ENCODE peak calls at places on chromosomes 3 and 15, in ten cellular contexts. One of them, this sample, is unnamed. For H3K4me1, the result is how much of the 10 kb centered on the place peaks cover.

GRCh38 chr3:107222927-107223326 is 154.3 kb upstream of the CCDC54 start:
- DNase-seq in CD8-positive, alpha-beta memory T cell: no peak
- DNase-seq in prostate gland: no peak
- DNase-seq in lower lobe of right lung: no peak
- DNase-seq in GM12878: no peak
- DNase-seq in foreskin keratinocyte: no peak
- DNase-seq in A549: no peak
- DNase-seq in upper lobe of right lung: no peak
- DNase-seq in sigmoid colon: no peak
- DNase-seq in CD8-positive, alpha-beta T cell: no peak
- DNase-seq in this sample: no peak

GRCh38 chr3:98460220-98460619 is 2.8 kb upstream of the OR5K1 start:
- DNase-seq in CD8-positive, alpha-beta memory T cell: no peak
- DNase-seq in prostate gland: no peak
- DNase-seq in foreskin keratinocyte: no peak
- DNase-seq in upper lobe of right lung: no peak
- DNase-seq in lower lobe of right lung: no peak
- DNase-seq in CD8-positive, alpha-beta T cell: no peak
- DNase-seq in sigmoid colon: no peak
- DNase-seq in A549: no peak
- DNase-seq in GM12878: no peak
- DNase-seq in this sample: no peak

GRCh38 chr15:57320543-57321220 is 55.6 kb upstream of the CGNL1 start:
- DNase-seq in foreskin keratinocyte: no peak
- DNase-seq in upper lobe of right lung: no peak
- DNase-seq in prostate gland: no peak
- DNase-seq in GM12878: no peak
- DNase-seq in CD8-positive, alpha-beta T cell: no peak
- DNase-seq in CD8-positive, alpha-beta memory T cell: no peak
- DNase-seq in lower lobe of right lung: no peak
- DNase-seq in sigmoid colon: no peak
- DNase-seq in A549: peak
- DNase-seq in this sample: peak

GRCh38 chr15:40918146-40918798 is 10.9 kb upstream of the DLL4 start:
- DNase-seq in upper lobe of right lung: no peak
- DNase-seq in lower lobe of right lung: no peak
- DNase-seq in sigmoid colon: no peak
- DNase-seq in A549: no peak
- DNase-seq in CD8-positive, alpha-beta T cell: no peak
- DNase-seq in CD8-positive, alpha-beta memory T cell: no peak
- DNase-seq in foreskin keratinocyte: no peak
- DNase-seq in GM12878: no peak
- DNase-seq in prostate gland: no peak
- DNase-seq in this sample: no peak

GRCh38 chr3:36372534-36372935 is 7.8 kb upstream of the STAC start:
- DNase-seq in CD8-positive, alpha-beta memory T cell: no peak
- DNase-seq in lower lobe of right lung: no peak
- DNase-seq in A549: no peak
- DNase-seq in foreskin keratinocyte: peak
- DNase-seq in prostate gland: no peak
- DNase-seq in upper lobe of right lung: no peak
- DNase-seq in CD8-positive, alpha-beta T cell: no peak
- DNase-seq in sigmoid colon: no peak
- DNase-seq in GM12878: no peak
- DNase-seq in this sample: no peak

GRCh38 chr3:182309120-182309519 is 484.2 kb upstream of the ATP11B start:
- DNase-seq in upper lobe of right lung: no peak
- DNase-seq in sigmoid colon: no peak
- DNase-seq in prostate gland: no peak
- DNase-seq in lower lobe of right lung: no peak
- DNase-seq in CD8-positive, alpha-beta T cell: no peak
- DNase-seq in foreskin keratinocyte: no peak
- DNase-seq in CD8-positive, alpha-beta memory T cell: no peak
- DNase-seq in GM12878: no peak
- DNase-seq in A549: no peak
- DNase-seq in this sample: no peak

GRCh38 chr3:45537960-45538640 is 56.5 kb upstream of the LIMD1 start:
- DNase-seq in prostate gland: peak
- DNase-seq in foreskin keratinocyte: no peak
- DNase-seq in lower lobe of right lung: no peak
- DNase-seq in sigmoid colon: peak
- DNase-seq in GM12878: no peak
- DNase-seq in CD8-positive, alpha-beta memory T cell: no peak
- DNase-seq in CD8-positive, alpha-beta T cell: no peak
- DNase-seq in upper lobe of right lung: no peak
- DNase-seq in A549: no peak
- DNase-seq in this sample: no peak

GRCh38 chr3:55704521-55704920 is 217.4 kb upstream of the WNT5A start:
- DNase-seq in GM12878: no peak
- DNase-seq in foreskin keratinocyte: peak
- DNase-seq in prostate gland: no peak
- DNase-seq in sigmoid colon: no peak
- DNase-seq in CD8-positive, alpha-beta memory T cell: no peak
- DNase-seq in lower lobe of right lung: no peak
- DNase-seq in upper lobe of right lung: no peak
- DNase-seq in CD8-positive, alpha-beta T cell: no peak
- DNase-seq in A549: no peak
- DNase-seq in this sample: no peak

GRCh38 chr3:11509175-11510000 is 134.3 kb downstream of the VGLL4 start:
- DNase-seq in GM12878: no peak
- DNase-seq in CD8-positive, alpha-beta T cell: no peak
- DNase-seq in sigmoid colon: peak
- DNase-seq in lower lobe of right lung: peak
- DNase-seq in foreskin keratinocyte: no peak
- DNase-seq in A549: peak
- DNase-seq in prostate gland: peak
- DNase-seq in CD8-positive, alpha-beta memory T cell: no peak
- DNase-seq in upper lobe of right lung: peak
- DNase-seq in this sample: peak

GRCh38 chr3:129183569-129184395 is at the start of gene CNBP:
- DNase-seq in sigmoid colon: peak
- DNase-seq in lower lobe of right lung: peak
- DNase-seq in prostate gland: peak
- DNase-seq in upper lobe of right lung: peak
- DNase-seq in foreskin keratinocyte: peak
- DNase-seq in GM12878: peak
- DNase-seq in CD8-positive, alpha-beta T cell: peak
- DNase-seq in CD8-positive, alpha-beta memory T cell: peak
- DNase-seq in A549: peak
- DNase-seq in this sample: peak

GRCh38 chr15:58770519-58770856 is 614 bp upstream of the MINDY2 start:
- DNase-seq in lower lobe of right lung: no peak
- DNase-seq in sigmoid colon: no peak
- DNase-seq in CD8-positive, alpha-beta T cell: no peak
- DNase-seq in GM12878: no peak
- DNase-seq in prostate gland: no peak
- DNase-seq in upper lobe of right lung: no peak
- DNase-seq in CD8-positive, alpha-beta memory T cell: no peak
- DNase-seq in A549: no peak
- DNase-seq in foreskin keratinocyte: no peak
- DNase-seq in this sample: no peak

GRCh38 chr15:25242957-25243799 is 195.6 kb downstream of the UBE3A start:
- DNase-seq in lower lobe of right lung: peak
- DNase-seq in CD8-positive, alpha-beta T cell: no peak
- DNase-seq in CD8-positive, alpha-beta memory T cell: no peak
- DNase-seq in prostate gland: no peak
- DNase-seq in sigmoid colon: peak
- DNase-seq in A549: no peak
- DNase-seq in upper lobe of right lung: peak
- DNase-seq in foreskin keratinocyte: no peak
- DNase-seq in GM12878: no peak
- DNase-seq in this sample: peak

GRCh38 chr3:178325330-178325729 is 210.9 kb upstream of the KCNMB2 start:
- DNase-seq in foreskin keratinocyte: peak
- DNase-seq in CD8-positive, alpha-beta T cell: no peak
- DNase-seq in A549: peak
- DNase-seq in GM12878: no peak
- DNase-seq in upper lobe of right lung: no peak
- DNase-seq in CD8-positive, alpha-beta memory T cell: no peak
- DNase-seq in lower lobe of right lung: no peak
- DNase-seq in sigmoid colon: no peak
- DNase-seq in prostate gland: no peak
- DNase-seq in this sample: no peak

GRCh38 chr3:129723558-129724324 is 117.3 kb upstream of the PLXND1 start:
- DNase-seq in CD8-positive, alpha-beta T cell: no peak
- DNase-seq in A549: peak
- DNase-seq in CD8-positive, alpha-beta memory T cell: no peak
- DNase-seq in foreskin keratinocyte: peak
- DNase-seq in sigmoid colon: peak
- DNase-seq in prostate gland: peak
- DNase-seq in upper lobe of right lung: no peak
- DNase-seq in GM12878: no peak
- DNase-seq in lower lobe of right lung: no peak
- DNase-seq in this sample: no peak

GRCh38 chr3:16182183-16182582 is 7.7 kb downstream of the GALNT15 start:
- DNase-seq in sigmoid colon: no peak
- DNase-seq in GM12878: no peak
- DNase-seq in foreskin keratinocyte: peak
- DNase-seq in CD8-positive, alpha-beta memory T cell: no peak
- DNase-seq in upper lobe of right lung: no peak
- DNase-seq in A549: no peak
- DNase-seq in lower lobe of right lung: no peak
- DNase-seq in prostate gland: no peak
- DNase-seq in CD8-positive, alpha-beta T cell: no peak
- DNase-seq in this sample: no peak

GRCh38 chr15:41581110-41581509 is 22.1 kb downstream of the TYRO3 start:
- DNase-seq in lower lobe of right lung: no peak
- DNase-seq in foreskin keratinocyte: peak
- DNase-seq in sigmoid colon: no peak
- DNase-seq in CD8-positive, alpha-beta T cell: no peak
- DNase-seq in A549: peak
- DNase-seq in GM12878: no peak
- DNase-seq in CD8-positive, alpha-beta memory T cell: no peak
- DNase-seq in upper lobe of right lung: no peak
- DNase-seq in prostate gland: no peak
- DNase-seq in this sample: no peak

GRCh38 chr15:101324513-101325177 is 29.6 kb upstream of the SNRPA1 start:
- DNase-seq in CD8-positive, alpha-beta T cell: no peak
- DNase-seq in GM12878: no peak
- DNase-seq in lower lobe of right lung: no peak
- DNase-seq in A549: peak
- DNase-seq in foreskin keratinocyte: no peak
- DNase-seq in upper lobe of right lung: peak
- DNase-seq in CD8-positive, alpha-beta memory T cell: no peak
- DNase-seq in sigmoid colon: no peak
- DNase-seq in prostate gland: no peak
- DNase-seq in this sample: no peak
- H3K27ac ChIP-seq in CD8-positive, alpha-beta T cell: no peak
- H3K27ac ChIP-seq in GM12878: no peak
- H3K27ac ChIP-seq in lower lobe of right lung: no peak
- H3K27ac ChIP-seq in A549: no peak
- H3K27ac ChIP-seq in foreskin keratinocyte: no peak
- H3K27ac ChIP-seq in upper lobe of right lung: no peak
- H3K27ac ChIP-seq in CD8-positive, alpha-beta memory T cell: no peak
- H3K27ac ChIP-seq in sigmoid colon: no peak
- H3K27ac ChIP-seq in prostate gland: no peak
- H3K27ac ChIP-seq in this sample: no peak

DNA sequence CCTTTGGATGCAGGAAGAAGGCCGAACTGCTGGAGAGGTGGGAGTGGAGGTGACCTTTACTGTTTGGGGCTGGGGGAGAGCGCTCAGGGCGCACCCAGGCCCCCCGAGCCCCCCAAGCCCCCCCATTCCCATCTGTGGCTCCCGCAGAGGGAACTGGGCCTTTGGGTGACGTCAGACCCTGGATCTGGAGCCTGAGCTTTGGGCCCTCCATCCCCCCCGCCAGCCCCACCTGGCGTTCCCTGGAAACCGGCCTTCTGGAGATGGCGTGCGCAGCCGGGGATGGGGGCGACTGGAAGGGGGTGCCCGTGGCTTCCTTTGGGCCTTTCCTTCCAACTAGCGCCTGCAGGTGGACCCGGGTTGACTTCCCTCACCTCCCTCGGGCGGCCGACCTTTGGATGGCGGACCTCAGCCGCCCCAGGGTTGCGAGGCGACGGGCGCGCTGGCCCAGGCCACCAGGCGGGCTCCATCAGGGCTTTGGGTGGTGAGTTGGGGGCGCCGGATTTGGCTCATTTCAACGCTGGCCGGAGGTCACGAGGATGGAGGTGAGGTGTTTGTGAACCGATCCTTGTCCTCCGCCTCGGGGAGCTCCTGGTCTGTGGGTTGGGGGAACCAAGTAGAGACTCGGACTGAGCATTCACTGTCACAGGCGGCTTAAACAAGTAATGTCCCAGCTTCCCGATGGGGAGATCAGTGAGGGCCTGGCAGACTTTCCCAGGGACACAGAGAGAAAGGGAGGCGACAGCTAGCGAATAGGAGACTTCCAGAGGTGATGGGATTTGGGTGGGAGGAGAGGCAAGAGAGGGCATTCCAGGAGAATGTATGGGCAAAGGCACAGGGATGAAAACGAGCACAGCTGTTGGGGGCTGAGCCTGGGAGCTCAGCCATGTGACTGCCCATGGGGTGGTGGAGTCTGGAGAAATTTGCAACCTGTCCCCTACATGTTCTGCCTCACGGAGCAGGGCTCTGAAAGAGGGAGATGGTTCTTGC is 709 bp downstream of the SCAMP5 start:
- DNase-seq in foreskin keratinocyte: no peak
- DNase-seq in GM12878: no peak
- DNase-seq in CD8-positive, alpha-beta memory T cell: no peak
- DNase-seq in A549: no peak
- DNase-seq in lower lobe of right lung: no peak
- DNase-seq in sigmoid colon: no peak
- DNase-seq in upper lobe of right lung: no peak
- DNase-seq in prostate gland: no peak
- DNase-seq in CD8-positive, alpha-beta T cell: no peak
- DNase-seq in this sample: peak
- H3K4me1 ChIP-seq in foreskin keratinocyte: under half
- H3K4me1 ChIP-seq in GM12878: under half
- H3K4me1 ChIP-seq in CD8-positive, alpha-beta memory T cell: under half
- H3K4me1 ChIP-seq in A549: under half
- H3K4me1 ChIP-seq in lower lobe of right lung: under half
- H3K4me1 ChIP-seq in sigmoid colon: under half
- H3K4me1 ChIP-seq in upper lobe of right lung: under half
- H3K4me1 ChIP-seq in prostate gland: under half
- H3K4me1 ChIP-seq in CD8-positive, alpha-beta T cell: under half
- H3K4me1 ChIP-seq in this sample: under half

DNA sequence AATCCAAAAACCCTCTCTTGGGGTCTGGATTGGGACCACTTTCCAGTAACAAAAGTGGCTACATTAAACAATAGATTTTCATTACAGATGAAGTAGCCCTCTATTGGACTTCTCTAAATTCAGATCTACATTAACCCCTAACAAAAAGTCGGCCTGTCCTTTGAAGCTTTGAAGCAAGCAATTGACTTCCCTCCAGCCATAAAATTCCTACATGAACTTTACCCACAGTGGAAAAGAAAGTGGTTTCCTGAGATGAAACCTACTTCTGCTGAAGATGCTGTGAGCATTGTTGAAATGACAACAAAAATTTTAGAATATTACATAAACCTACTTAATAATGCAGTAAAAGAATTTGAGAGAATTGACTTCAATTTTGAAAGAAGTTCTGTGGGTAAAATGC is 967.2 kb upstream of the ROBO1 start:
- DNase-seq in sigmoid colon: no peak
- DNase-seq in GM12878: no peak
- DNase-seq in upper lobe of right lung: no peak
- DNase-seq in A549: no peak
- DNase-seq in prostate gland: no peak
- DNase-seq in CD8-positive, alpha-beta T cell: no peak
- DNase-seq in lower lobe of right lung: no peak
- DNase-seq in foreskin keratinocyte: no peak
- DNase-seq in CD8-positive, alpha-beta memory T cell: no peak
- DNase-seq in this sample: no peak
- H3K27ac ChIP-seq in sigmoid colon: no peak
- H3K27ac ChIP-seq in GM12878: no peak
- H3K27ac ChIP-seq in upper lobe of right lung: no peak
- H3K27ac ChIP-seq in A549: no peak
- H3K27ac ChIP-seq in prostate gland: no peak
- H3K27ac ChIP-seq in CD8-positive, alpha-beta T cell: no peak
- H3K27ac ChIP-seq in lower lobe of right lung: no peak
- H3K27ac ChIP-seq in foreskin keratinocyte: no peak
- H3K27ac ChIP-seq in CD8-positive, alpha-beta memory T cell: no peak
- H3K27ac ChIP-seq in this sample: no peak

GRCh38 chr3:66469220-66469640 is 31.6 kb downstream of the LRIG1 start:
- DNase-seq in prostate gland: no peak
- DNase-seq in lower lobe of right lung: no peak
- DNase-seq in A549: no peak
- DNase-seq in upper lobe of right lung: no peak
- DNase-seq in CD8-positive, alpha-beta T cell: no peak
- DNase-seq in sigmoid colon: no peak
- DNase-seq in GM12878: peak
- DNase-seq in CD8-positive, alpha-beta memory T cell: no peak
- DNase-seq in foreskin keratinocyte: peak
- DNase-seq in this sample: no peak
- H3K4me1 ChIP-seq in prostate gland: under half
- H3K4me1 ChIP-seq in lower lobe of right lung: under half
- H3K4me1 ChIP-seq in A549: under half
- H3K4me1 ChIP-seq in upper lobe of right lung: under half
- H3K4me1 ChIP-seq in CD8-positive, alpha-beta T cell: under half
- H3K4me1 ChIP-seq in sigmoid colon: half or more
- H3K4me1 ChIP-seq in GM12878: under half
- H3K4me1 ChIP-seq in CD8-positive, alpha-beta memory T cell: under half
- H3K4me1 ChIP-seq in foreskin keratinocyte: under half
- H3K4me1 ChIP-seq in this sample: under half